ENCODE peak calls at places on chromosomes 11 and 22, in four cellular contexts. G is HepG2, S is GM12878, N is K562. H is an unnamed sample.

GRCh38 chr11:42951266-42951665 is 360.5 kb upstream of the API5 start:
- DNase-seq in G (no peak), N (no peak), S (no peak), H (no peak)

GRCh38 chr11:82854242-82854641 is 46.0 kb downstream of the PRCP start:
- DNase-seq in S (no peak), N (no peak), G (no peak), H (no peak)

GRCh38 chr22:24002272-24002671 is 3.0 kb downstream of the GSTT4 start:
- DNase-seq in G (no peak), N (no peak), S (no peak), H (no peak)

GRCh38 chr11:43986327-43986726 is 43.9 kb downstream of the C11orf96 start:
- DNase-seq in N (no peak), G (no peak), S (no peak), H (no peak)

GRCh38 chr22:45485271-45485670 is 17.4 kb upstream of the FBLN1 start:
- DNase-seq in N (no peak), G (peak), S (no peak), H (no peak)

GRCh38 chr11:30798547-30799236 is 212.5 kb upstream of the MPPED2 start:
- DNase-seq in N (no peak), S (no peak), G (no peak), H (peak)

GRCh38 chr11:119876841-119877240 is 147.8 kb upstream of the NECTIN1 start:
- DNase-seq in G (no peak), S (no peak), N (no peak), H (no peak)

GRCh38 chr11:34308821-34309585 is 48.8 kb downstream of the ABTB2 start:
- DNase-seq in N (no peak), G (peak), S (no peak), H (no peak)

GRCh38 chr11:79939111-79939510 is 498.3 kb upstream of the TENM4 start:
- DNase-seq in G (no peak), N (no peak), S (no peak), H (no peak)

GRCh38 chr22:50606126-50606525 is 5.5 kb downstream of the MAPK8IP2 start:
- DNase-seq in S (no peak), G (no peak), N (no peak), H (no peak)

GRCh38 chr11:30914143-30914762 is 328.1 kb upstream of the MPPED2 start:
- DNase-seq in S (no peak), N (no peak), G (peak), H (peak)

GRCh38 chr22:22612516-22612915 is 31.9 kb upstream of the GGTLC2 start:
- DNase-seq in G (no peak), N (no peak), S (no peak), H (no peak)

GRCh38 chr11:117438371-117439000 is 110.8 kb downstream of the CEP164 start:
- DNase-seq in S (no peak), G (no peak), N (no peak), H (no peak)

GRCh38 chr11:131248588-131248987 is 121.8 kb upstream of the NTM start:
- DNase-seq in G (no peak), S (no peak), N (no peak), H (no peak)

GRCh38 chr11:70334351-70334995 is 63.9 kb upstream of the CTTN start:
- DNase-seq in S (no peak), N (no peak), G (no peak), H (no peak)

GRCh38 chr11:133833101-133833898 is 12.0 kb downstream of the SPATA19 start:
- DNase-seq in G (no peak), S (no peak), N (no peak), H (no peak)

GRCh38 chr11:88420165-88420781 is 82.7 kb upstream of the CTSC start:
- DNase-seq in S (no peak), G (no peak), N (peak), H (no peak)

GRCh38 chr22:25668437-25668836 is 73.6 kb upstream of the MYO18B start:
- DNase-seq in N (no peak), G (peak), S (no peak), H (no peak)

GRCh38 chr11:130578738-130579368 is 130.4 kb downstream of the ADAMTS15 start:
- DNase-seq in G (no peak), S (no peak), N (no peak), H (no peak)

GRCh38 chr11:68010058-68011041 is at the start of gene ALDH3B1:
- DNase-seq in S (no peak), G (peak), N (peak), H (peak)

GRCh38 chr11:48012051-48012391 is 31.7 kb downstream of the PTPRJ start:
- DNase-seq in G (no peak), N (no peak), S (no peak), H (no peak)

GRCh38 chr11:129460714-129461113 is 85.1 kb downstream of the BARX2 start:
- DNase-seq in S (no peak), N (no peak), G (peak), H (no peak)

GRCh38 chr22:44822479-44822878 is 70.1 kb downstream of the ARHGAP8 start:
- DNase-seq in G (no peak), S (no peak), N (no peak), H (no peak)

GRCh38 chr11:125123947-125124633 is 12.7 kb upstream of the TMEM218 start:
- DNase-seq in S (no peak), G (peak), N (peak), H (peak)

GRCh38 chr11:32658639-32659406 is 75.2 kb downstream of the EIF3M start:
- DNase-seq in N (no peak), S (no peak), G (no peak), H (no peak)

GRCh38 chr22:24599514-24599913 is 3.5 kb upstream of the GGT1 start:
- DNase-seq in S (no peak), N (no peak), G (no peak), H (no peak)

GRCh38 chr11:76047231-76047630 is 159.1 kb downstream of the WNT11 start:
- DNase-seq in S (no peak), N (no peak), G (no peak), H (no peak)

GRCh38 chr11:20518323-20518834 is 81.0 kb upstream of the SLC6A5 start:
- DNase-seq in G (peak), S (no peak), N (no peak), H (no peak)

GRCh38 chr11:45048870-45049825 is 97.3 kb upstream of the PRDM11 start:
- DNase-seq in S (no peak), N (no peak), G (no peak), H (no peak)

GRCh38 chr22:33325232-33326004 is 267.2 kb upstream of the SYN3 start:
- DNase-seq in S (peak), N (no peak), G (no peak), H (no peak)

GRCh38 chr22:45511847-45512261 is 9.2 kb downstream of the FBLN1 start:
- DNase-seq in G (no peak), S (no peak), N (no peak), H (no peak)

GRCh38 chr11:16883179-16883578 is 131.0 kb downstream of the PLEKHA7 start:
- DNase-seq in G (no peak), N (peak), S (no peak), H (no peak)

GRCh38 chr11:93645938-93646337 is 15.5 kb upstream of the CEP295 start:
- DNase-seq in S (no peak), N (no peak), G (no peak), H (no peak)

GRCh38 chr11:65776196-65776595 is 4.6 kb downstream of the AP5B1 start:
- DNase-seq in S (no peak), G (peak), N (no peak), H (no peak)
- TF ChIP-seq FOXK2 in S (no peak), G (no peak), N (no peak), H (no peak)

DNA sequence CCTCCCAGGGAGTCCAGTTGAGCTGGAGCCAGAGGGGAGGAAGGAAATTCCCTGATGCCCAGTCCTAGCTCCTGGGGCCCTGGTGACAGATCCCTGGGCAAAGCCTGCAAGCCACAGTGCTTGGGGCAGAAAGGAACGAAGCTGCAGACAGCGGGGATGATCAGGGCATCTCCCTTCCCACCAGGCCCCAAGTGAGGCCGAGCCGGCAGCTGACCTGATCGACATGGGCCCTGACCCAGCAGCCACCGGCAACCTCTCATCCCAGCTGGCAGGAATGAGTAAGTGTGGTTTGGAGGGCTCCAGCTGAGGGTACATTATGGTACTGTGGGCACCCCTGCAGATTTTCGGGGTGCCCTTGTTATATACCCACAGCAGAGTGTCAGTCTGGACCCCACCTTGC is 33.5 kb downstream of the TOM1 start:
- DNase-seq in G (no peak), S (no peak), N (no peak), H (no peak)
- TF ChIP-seq SP1 in G (no peak), S (no peak), N (no peak), H (no peak)

GRCh38 chr22:38271927-38272372 is 860 bp downstream of the TMEM184B start:
- DNase-seq in N (no peak), G (no peak), S (no peak), H (no peak)

GRCh38 chr22:38269466-38269865 is 3.3 kb downstream of the TMEM184B start:
- DNase-seq in N (no peak), G (no peak), S (no peak), H (no peak)

GRCh38 chr22:38271101-38271500 is 1.7 kb downstream of the TMEM184B start:
- DNase-seq in S (no peak), N (no peak), G (no peak), H (no peak)

GRCh38 chr22:38272373-38273134 is at the start of gene TMEM184B:
- DNase-seq in G (no peak), N (peak), S (no peak), H (peak)

DNA sequence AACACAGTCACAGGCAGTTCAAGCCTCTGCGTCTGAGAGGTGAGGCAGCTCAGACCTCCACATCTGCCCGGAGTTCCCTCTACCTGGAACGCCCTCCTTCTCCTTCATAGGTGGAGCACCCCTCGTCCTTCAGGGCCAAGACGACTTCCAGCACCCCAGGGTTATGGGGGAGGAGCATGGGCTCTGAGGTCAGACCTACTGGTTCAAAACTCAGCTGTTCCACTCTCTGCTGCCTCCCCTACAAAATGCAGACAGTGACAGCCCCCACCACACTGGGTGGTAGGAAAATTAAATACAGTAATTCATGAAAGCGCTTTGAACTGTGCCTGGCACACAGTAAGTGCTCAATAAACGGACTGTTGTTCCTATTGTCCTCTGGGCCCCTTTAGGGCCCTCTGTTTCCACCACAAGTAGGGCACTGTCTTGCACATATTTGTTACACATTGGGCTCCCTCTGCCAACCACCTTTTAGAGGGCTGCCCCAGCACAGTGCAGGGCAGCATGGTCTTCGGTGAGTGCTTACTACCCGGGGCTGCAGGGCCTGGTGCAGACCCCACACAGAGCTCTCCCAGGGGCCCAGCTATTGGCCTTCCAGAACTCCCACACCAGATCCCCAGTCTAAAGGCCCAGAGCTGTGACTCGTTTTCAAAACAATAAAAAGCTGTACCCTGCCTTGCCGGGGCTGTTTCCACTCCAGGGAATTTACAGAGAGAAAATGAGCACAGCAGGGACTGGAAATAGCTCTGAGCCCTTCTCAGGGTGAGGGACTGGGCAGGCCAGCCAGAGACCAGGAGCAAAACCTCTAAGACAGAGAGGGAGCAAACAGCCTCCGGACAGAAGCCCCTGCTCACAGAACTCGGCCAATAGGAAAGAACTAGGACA is 2.5 kb downstream of the TMEM184B start:
- DNase-seq in S (no peak), N (no peak), G (no peak), H (no peak)
- TF ChIP-seq FOXK2 in S (no peak), N (no peak), G (no peak), H (no peak)

GRCh38 chr22:43440556-43440955 is 28.7 kb downstream of the MPPED1 start:
- DNase-seq in G (no peak), N (no peak), S (no peak), H (no peak)
- TF ChIP-seq SP1 in G (no peak), N (no peak), S (no peak), H (no peak)

GRCh38 chr11:4071325-4071724 is 23.3 kb upstream of the RRM1 start:
- DNase-seq in G (no peak), N (no peak), S (no peak), H (no peak)
- TF ChIP-seq FOXK2 in G (no peak), N (no peak), S (no peak), H (no peak)

GRCh38 chr11:8371516-8371884 is 107.8 kb upstream of the LMO1 start:
- DNase-seq in S (no peak), G (no peak), N (no peak), H (no peak)

GRCh38 chr11:8368772-8369171 is 105.1 kb upstream of the LMO1 start:
- DNase-seq in G (no peak), S (no peak), N (no peak), H (no peak)

GRCh38 chr11:8372641-8373381 is 109.1 kb upstream of the LMO1 start:
- DNase-seq in G (no peak), N (no peak), S (no peak), H (no peak)

GRCh38 chr11:8369592-8370205 is 106.0 kb upstream of the LMO1 start:
- DNase-seq in S (no peak), G (no peak), N (no peak), H (no peak)

GRCh38 chr11:8370812-8371515 is 107.3 kb upstream of the LMO1 start:
- DNase-seq in N (no peak), S (no peak), G (no peak), H (no peak)
- TF ChIP-seq SP1 in N (no peak), S (no peak), G (no peak), H (no peak)

GRCh38 chr22:20974336-20974955 is 7.4 kb downstream of the AIFM3 start:
- DNase-seq in G (no peak), S (no peak), N (no peak), H (no peak)

GRCh38 chr22:20970939-20971657 is 4.0 kb downstream of the AIFM3 start:
- DNase-seq in G (no peak), N (no peak), S (no peak), H (no peak)

GRCh38 chr22:20973634-20974286 is 6.7 kb downstream of the AIFM3 start:
- DNase-seq in G (no peak), N (no peak), S (no peak), H (no peak)

GRCh38 chr22:20972014-20972797 is 5.2 kb downstream of the AIFM3 start:
- DNase-seq in G (no peak), N (no peak), S (no peak), H (no peak)

DNA sequence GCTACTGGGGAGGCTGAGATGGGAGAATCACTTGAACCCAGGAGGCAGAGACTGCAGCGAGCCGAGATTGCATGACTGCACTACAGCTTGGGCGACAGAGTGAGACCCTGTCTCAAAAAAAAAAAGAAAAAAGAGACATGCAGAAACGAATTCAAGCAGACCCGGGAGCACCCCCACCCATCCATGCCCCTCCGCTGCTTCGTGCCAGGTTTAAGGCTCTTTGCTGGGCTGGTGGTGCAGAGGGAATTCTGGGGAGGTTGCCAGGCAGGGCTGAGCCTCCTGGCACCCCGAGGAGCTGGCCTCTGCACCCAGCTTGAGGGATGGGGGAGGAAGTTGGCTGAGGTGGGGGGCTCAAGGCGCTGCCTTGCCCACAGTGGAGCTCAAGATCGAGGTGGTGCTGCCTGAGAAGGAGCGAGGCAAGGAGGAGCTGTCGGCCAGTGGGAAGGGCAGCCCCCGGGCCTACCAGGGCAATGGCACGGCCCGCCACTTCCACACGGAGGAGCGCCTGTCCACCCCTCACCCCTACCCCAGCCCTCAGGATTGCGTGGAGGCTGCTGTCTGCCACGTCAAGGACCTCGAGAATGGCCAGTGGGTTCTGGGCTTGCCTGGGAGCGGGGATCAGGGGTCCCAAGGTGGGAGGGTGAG is 6.0 kb downstream of the AIFM3 start:
- DNase-seq in G (no peak), S (no peak), N (no peak), H (no peak)
- TF ChIP-seq FOXK2 in G (no peak), S (no peak), N (no peak), H (no peak)

DNA sequence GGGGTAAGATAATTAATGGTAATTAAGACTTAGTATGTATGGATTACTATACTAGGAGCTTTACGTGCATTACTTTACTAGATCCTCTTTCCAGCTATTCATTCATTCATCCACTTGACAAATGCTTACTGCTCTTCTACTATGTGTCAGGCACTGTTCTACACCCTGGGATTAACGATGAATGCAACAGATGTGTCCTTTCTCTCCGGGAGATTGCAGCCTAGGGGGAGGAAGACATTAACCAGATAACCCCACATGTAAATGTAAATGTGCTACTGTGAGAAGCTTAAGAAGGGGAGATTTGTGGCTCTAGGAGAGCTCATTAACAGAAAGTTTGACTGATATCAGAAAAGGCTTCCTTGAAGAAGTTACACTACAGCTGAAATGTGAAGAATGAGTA is 1.7 kb downstream of the ANKK1 start:
- DNase-seq in S (no peak), N (no peak), G (no peak), H (no peak)
- TF ChIP-seq SP1 in S (no peak), N (no peak), G (no peak), H (no peak)

GRCh38 chr11:494761-495536 is 12.1 kb downstream of the RNH1 start:
- DNase-seq in S (no peak), N (no peak), G (no peak), H (no peak)
- TF ChIP-seq FOXK2 in S (no peak), N (no peak), G (no peak), H (no peak)

H was measured in HEK293T.